ENCODE peak calls at places on chromosomes 16 and 17, in four cellular contexts. One of them, this sample, is unnamed.

GRCh38 chr16:2819179-2819938 is 2.3 kb downstream of the PRSS21 start:
- DNase-seq in natural killer cell treated with Interleukin-12 subunit alpha and Interleukin-12 subunit beta and Interleukin-15 and Interleukin-18, amount 100 ng/mL, for 72 hours: no peak
- DNase-seq in GM12892: no peak
- DNase-seq in psoas muscle: no peak
- DNase-seq in this sample: no peak

GRCh38 chr16:75282811-75283281 is 31.4 kb upstream of the BCAR1 start:
- DNase-seq in GM12892: no peak
- DNase-seq in psoas muscle: no peak
- DNase-seq in natural killer cell treated with Interleukin-12 subunit alpha and Interleukin-12 subunit beta and Interleukin-15 and Interleukin-18, amount 100 ng/mL, for 72 hours: no peak
- DNase-seq in this sample: no peak

GRCh38 chr17:3531266-3532101 is 26.1 kb downstream of the TRPV3 start:
- DNase-seq in natural killer cell treated with Interleukin-12 subunit alpha and Interleukin-12 subunit beta and Interleukin-15 and Interleukin-18, amount 100 ng/mL, for 72 hours: no peak
- DNase-seq in GM12892: no peak
- DNase-seq in psoas muscle: no peak
- DNase-seq in this sample: no peak

GRCh38 chr17:70137451-70138230 is 31.7 kb upstream of the KCNJ2 start:
- DNase-seq in natural killer cell treated with Interleukin-12 subunit alpha and Interleukin-12 subunit beta and Interleukin-15 and Interleukin-18, amount 100 ng/mL, for 72 hours: no peak
- DNase-seq in GM12892: peak; percentile 28
- DNase-seq in psoas muscle: peak; percentile 67
- DNase-seq in this sample: peak; percentile 85

GRCh38 chr17:10019941-10020403 is 114.9 kb upstream of the RCVRN start:
- DNase-seq in GM12892: no peak
- DNase-seq in natural killer cell treated with Interleukin-12 subunit alpha and Interleukin-12 subunit beta and Interleukin-15 and Interleukin-18, amount 100 ng/mL, for 72 hours: no peak
- DNase-seq in psoas muscle: no peak
- DNase-seq in this sample: peak; percentile 23

GRCh38 chr17:2090804-2091534 is 36.1 kb downstream of the HIC1 start:
- DNase-seq in GM12892: no peak
- DNase-seq in psoas muscle: peak; percentile 80
- DNase-seq in natural killer cell treated with Interleukin-12 subunit alpha and Interleukin-12 subunit beta and Interleukin-15 and Interleukin-18, amount 100 ng/mL, for 72 hours: no peak
- DNase-seq in this sample: peak; percentile 90

GRCh38 chr16:27253526-27253930 is 15.0 kb downstream of the NSMCE1 start:
- DNase-seq in natural killer cell treated with Interleukin-12 subunit alpha and Interleukin-12 subunit beta and Interleukin-15 and Interleukin-18, amount 100 ng/mL, for 72 hours: no peak
- DNase-seq in psoas muscle: no peak
- DNase-seq in GM12892: no peak
- DNase-seq in this sample: no peak

GRCh38 chr17:35713069-35713728 is 18.2 kb upstream of the RASL10B start:
- DNase-seq in psoas muscle: no peak
- DNase-seq in GM12892: no peak
- DNase-seq in natural killer cell treated with Interleukin-12 subunit alpha and Interleukin-12 subunit beta and Interleukin-15 and Interleukin-18, amount 100 ng/mL, for 72 hours: no peak
- DNase-seq in this sample: no peak

GRCh38 chr17:1783271-1783670 is 21.4 kb downstream of the SERPINF1 start:
- DNase-seq in GM12892: no peak
- DNase-seq in natural killer cell treated with Interleukin-12 subunit alpha and Interleukin-12 subunit beta and Interleukin-15 and Interleukin-18, amount 100 ng/mL, for 72 hours: no peak
- DNase-seq in psoas muscle: peak; percentile 86
- DNase-seq in this sample: peak; percentile 29

GRCh38 chr17:2949469-2950044 is 113.8 kb downstream of the OR1D5 start:
- DNase-seq in GM12892: no peak
- DNase-seq in psoas muscle: no peak
- DNase-seq in natural killer cell treated with Interleukin-12 subunit alpha and Interleukin-12 subunit beta and Interleukin-15 and Interleukin-18, amount 100 ng/mL, for 72 hours: peak; percentile 20
- DNase-seq in this sample: peak; percentile 45

GRCh38 chr17:2050871-2051387 is 4.0 kb upstream of the HIC1 start:
- DNase-seq in natural killer cell treated with Interleukin-12 subunit alpha and Interleukin-12 subunit beta and Interleukin-15 and Interleukin-18, amount 100 ng/mL, for 72 hours: no peak
- DNase-seq in psoas muscle: peak; percentile 54
- DNase-seq in GM12892: no peak
- DNase-seq in this sample: peak; percentile 85

GRCh38 chr16:68823401-68823800 is 19.9 kb upstream of the TANGO6 start:
- DNase-seq in natural killer cell treated with Interleukin-12 subunit alpha and Interleukin-12 subunit beta and Interleukin-15 and Interleukin-18, amount 100 ng/mL, for 72 hours: no peak
- DNase-seq in psoas muscle: no peak
- DNase-seq in GM12892: no peak
- DNase-seq in this sample: peak; percentile 84

GRCh38 chr17:33725675-33726271 is 432.7 kb upstream of the ASIC2 start:
- DNase-seq in natural killer cell treated with Interleukin-12 subunit alpha and Interleukin-12 subunit beta and Interleukin-15 and Interleukin-18, amount 100 ng/mL, for 72 hours: no peak
- DNase-seq in GM12892: peak; percentile 16
- DNase-seq in psoas muscle: no peak
- DNase-seq in this sample: peak; percentile 58

GRCh38 chr16:47847220-47847970 is 308.4 kb downstream of the ABCC12 start:
- DNase-seq in natural killer cell treated with Interleukin-12 subunit alpha and Interleukin-12 subunit beta and Interleukin-15 and Interleukin-18, amount 100 ng/mL, for 72 hours: no peak
- DNase-seq in GM12892: no peak
- DNase-seq in psoas muscle: no peak
- DNase-seq in this sample: no peak

GRCh38 chr16:87864331-87864989 is 4.8 kb downstream of the SLC7A5 start:
- DNase-seq in psoas muscle: no peak
- DNase-seq in natural killer cell treated with Interleukin-12 subunit alpha and Interleukin-12 subunit beta and Interleukin-15 and Interleukin-18, amount 100 ng/mL, for 72 hours: no peak
- DNase-seq in GM12892: no peak
- DNase-seq in this sample: no peak

GRCh38 chr17:76005263-76006149 is 4.9 kb downstream of the CDK3 start:
- DNase-seq in psoas muscle: peak; percentile 84
- DNase-seq in GM12892: peak; percentile 76
- DNase-seq in natural killer cell treated with Interleukin-12 subunit alpha and Interleukin-12 subunit beta and Interleukin-15 and Interleukin-18, amount 100 ng/mL, for 72 hours: peak; percentile 83
- DNase-seq in this sample: peak; percentile 76

GRCh38 chr17:3655766-3656165 is 12.6 kb downstream of the TAX1BP3 start:
- DNase-seq in GM12892: no peak
- DNase-seq in psoas muscle: no peak
- DNase-seq in natural killer cell treated with Interleukin-12 subunit alpha and Interleukin-12 subunit beta and Interleukin-15 and Interleukin-18, amount 100 ng/mL, for 72 hours: no peak
- DNase-seq in this sample: no peak

GRCh38 chr16:839643-840408 is 39.3 kb upstream of the GNG13 start:
- DNase-seq in GM12892: no peak
- DNase-seq in natural killer cell treated with Interleukin-12 subunit alpha and Interleukin-12 subunit beta and Interleukin-15 and Interleukin-18, amount 100 ng/mL, for 72 hours: no peak
- DNase-seq in psoas muscle: peak; percentile 53
- DNase-seq in this sample: no peak

GRCh38 chr17:65230040-65230439 is 92.9 kb downstream of the RGS9 start:
- DNase-seq in natural killer cell treated with Interleukin-12 subunit alpha and Interleukin-12 subunit beta and Interleukin-15 and Interleukin-18, amount 100 ng/mL, for 72 hours: no peak
- DNase-seq in GM12892: no peak
- DNase-seq in psoas muscle: no peak
- DNase-seq in this sample: no peak

GRCh38 chr16:57265850-57266530 is 18.5 kb downstream of the PLLP start:
- DNase-seq in GM12892: no peak
- DNase-seq in psoas muscle: peak; percentile 61
- DNase-seq in natural killer cell treated with Interleukin-12 subunit alpha and Interleukin-12 subunit beta and Interleukin-15 and Interleukin-18, amount 100 ng/mL, for 72 hours: no peak
- DNase-seq in this sample: peak; percentile 17

GRCh38 chr17:78723001-78723796 is 58.9 kb downstream of the CYTH1 start:
- DNase-seq in natural killer cell treated with Interleukin-12 subunit alpha and Interleukin-12 subunit beta and Interleukin-15 and Interleukin-18, amount 100 ng/mL, for 72 hours: no peak
- DNase-seq in GM12892: no peak
- DNase-seq in psoas muscle: peak; percentile 68
- DNase-seq in this sample: no peak

GRCh38 chr16:64969221-64969620 is 152.6 kb downstream of the CDH11 start:
- DNase-seq in GM12892: no peak
- DNase-seq in psoas muscle: no peak
- DNase-seq in natural killer cell treated with Interleukin-12 subunit alpha and Interleukin-12 subunit beta and Interleukin-15 and Interleukin-18, amount 100 ng/mL, for 72 hours: no peak
- DNase-seq in this sample: no peak

GRCh38 chr16:20678242-20678641 is 19.2 kb downstream of the ACSM1 start:
- DNase-seq in natural killer cell treated with Interleukin-12 subunit alpha and Interleukin-12 subunit beta and Interleukin-15 and Interleukin-18, amount 100 ng/mL, for 72 hours: no peak
- DNase-seq in GM12892: no peak
- DNase-seq in psoas muscle: no peak
- DNase-seq in this sample: no peak

GRCh38 chr16:67666032-67666537 is 465 bp downstream of the ENKD1 start:
- DNase-seq in GM12892: no peak
- DNase-seq in psoas muscle: peak; percentile 72
- DNase-seq in natural killer cell treated with Interleukin-12 subunit alpha and Interleukin-12 subunit beta and Interleukin-15 and Interleukin-18, amount 100 ng/mL, for 72 hours: peak; percentile 61
- DNase-seq in this sample: no peak

GRCh38 chr17:47812146-47812920 is 9.3 kb downstream of the OSBPL7 start:
- DNase-seq in GM12892: no peak
- DNase-seq in psoas muscle: no peak
- DNase-seq in natural killer cell treated with Interleukin-12 subunit alpha and Interleukin-12 subunit beta and Interleukin-15 and Interleukin-18, amount 100 ng/mL, for 72 hours: peak; percentile 53
- DNase-seq in this sample: no peak

This sample was measured in trophoblast cell.